ENCODE peak calls at places on chromosomes 7 and 10, in eight cellular contexts. Z is choroid plexus epithelial cell, V is fibroblast of mammary gland, N is cardiac muscle cell, E is transverse colon, R is HL-60, T is GM12864, X is brain microvascular endothelial cell. D is an unnamed sample.

GRCh38 chr10:117783698-117784395 is 241.3 kb downstream of the EMX2 start:
- DNase-seq in X (no peak), N (no peak), Z (no peak), V (no peak), E (no peak), R (no peak), T (no peak), D (no peak)

GRCh38 chr10:16891375-16892313 is 74.4 kb upstream of the RSU1 start:
- DNase-seq in Z (peak; percentile 67), T (no peak), X (peak; percentile 59), V (peak; percentile 96), E (peak; percentile 47), N (peak; percentile 74), R (peak; percentile 35), D (peak; percentile 25)

GRCh38 chr7:64879097-64879730 is 23.9 kb upstream of the ZNF273 start:
- DNase-seq in T (no peak), R (peak; percentile 31), E (no peak), X (no peak), Z (no peak), V (no peak), N (no peak), D (no peak)

GRCh38 chr7:89495704-89496103 is 658.6 kb upstream of the STEAP1 start:
- DNase-seq in T (no peak), N (no peak), Z (no peak), V (no peak), E (no peak), X (no peak), R (no peak), D (no peak)

GRCh38 chr10:125023862-125024495 is 82.1 kb downstream of the ZRANB1 start:
- DNase-seq in V (no peak), T (no peak), X (no peak), Z (no peak), R (no peak), E (peak; percentile 62), N (no peak), D (peak; percentile 75)

GRCh38 chr10:91126471-91126870 is 94.0 kb upstream of the PCGF5 start:
- DNase-seq in Z (no peak), E (no peak), N (no peak), R (no peak), X (no peak), V (no peak), T (no peak), D (no peak)

GRCh38 chr10:28432210-28432676 is 100.7 kb upstream of the WAC start:
- DNase-seq in R (peak; percentile 76), T (no peak), E (peak; percentile 59), X (peak; percentile 52), V (peak; percentile 75), Z (peak; percentile 82), N (peak; percentile 86), D (peak; percentile 59)

GRCh38 chr10:127694580-127695193 is 42.3 kb upstream of the FOXI2 start:
- DNase-seq in Z (peak; percentile 6), E (peak; percentile 30), T (peak; percentile 13), R (peak; percentile 52), V (peak; percentile 9), N (peak; percentile 6), X (no peak), D (peak; percentile 18)

GRCh38 chr10:51300617-51301350 is 226.5 kb downstream of the PRKG1 start:
- DNase-seq in V (no peak), X (no peak), T (no peak), R (no peak), E (no peak), N (peak; percentile 45), Z (no peak), D (no peak)

GRCh38 chr7:41955475-41956243 is 252.8 kb upstream of the INHBA start:
- DNase-seq in T (no peak), V (peak; percentile 100), N (peak; percentile 100), E (peak; percentile 83), Z (peak; percentile 99), X (peak; percentile 97), R (peak; percentile 82), D (peak; percentile 98)

GRCh38 chr7:115117748-115118147 is 195.9 kb downstream of the MDFIC start:
- DNase-seq in X (no peak), E (no peak), N (no peak), T (no peak), V (no peak), Z (no peak), R (no peak), D (no peak)

GRCh38 chr7:93011351-93012294 is 106.2 kb downstream of the SAMD9 start:
- DNase-seq in T (no peak), E (no peak), X (peak; percentile 94), R (no peak), Z (peak; percentile 97), V (peak; percentile 99), N (peak; percentile 91), D (no peak)

GRCh38 chr10:45379891-45380540 is 6.0 kb downstream of the ALOX5 start:
- DNase-seq in N (no peak), E (peak; percentile 59), X (no peak), V (no peak), T (no peak), R (peak; percentile 89), Z (no peak), D (no peak)

GRCh38 chr7:65907501-65908198 is 34.8 kb downstream of the VKORC1L1 start:
- DNase-seq in X (no peak), E (no peak), R (no peak), T (no peak), V (no peak), Z (peak; percentile 28), N (no peak), D (peak; percentile 15)

GRCh38 chr7:20172736-20173334 is 44.3 kb downstream of the MACC1 start:
- DNase-seq in Z (peak; percentile 78), X (peak; percentile 59), V (peak; percentile 66), T (no peak), N (peak; percentile 77), E (peak; percentile 62), R (peak; percentile 34), D (peak; percentile 32)

GRCh38 chr10:69453759-69454158 is 2.5 kb downstream of the TSPAN15 start:
- DNase-seq in T (no peak), N (no peak), R (no peak), E (no peak), V (no peak), Z (no peak), X (no peak), D (peak; percentile 84)

GRCh38 chr10:70634011-70634410 is 31.5 kb upstream of the PRF1 start:
- DNase-seq in V (peak; percentile 17), X (no peak), R (no peak), E (no peak), T (no peak), N (no peak), Z (no peak), D (no peak)

GRCh38 chr10:102646610-102647432 is 2.5 kb downstream of the TRIM8 start:
- DNase-seq in X (no peak), R (peak; percentile 87), Z (peak; percentile 62), E (peak; percentile 46), V (peak; percentile 44), N (peak; percentile 58), T (no peak), D (no peak)

GRCh38 chr10:111936143-111936542 is 247.4 kb downstream of the GPAM start:
- DNase-seq in T (no peak), E (no peak), R (no peak), N (no peak), Z (no peak), X (no peak), V (no peak), D (no peak)

GRCh38 chr10:23694921-23695824 is 256.3 kb downstream of the OTUD1 start:
- DNase-seq in X (no peak), T (no peak), E (no peak), R (no peak), V (no peak), Z (no peak), N (no peak), D (no peak)
- H3K4me3 ChIP-seq in X (no peak overlapping the region), T (no peak overlapping the region), E (no peak overlapping the region), R (peak overlapping the region; percentile 6), V (no peak overlapping the region), Z (no peak overlapping the region), N (peak overlapping the region; percentile 26), D (no peak overlapping the region)

DNA sequence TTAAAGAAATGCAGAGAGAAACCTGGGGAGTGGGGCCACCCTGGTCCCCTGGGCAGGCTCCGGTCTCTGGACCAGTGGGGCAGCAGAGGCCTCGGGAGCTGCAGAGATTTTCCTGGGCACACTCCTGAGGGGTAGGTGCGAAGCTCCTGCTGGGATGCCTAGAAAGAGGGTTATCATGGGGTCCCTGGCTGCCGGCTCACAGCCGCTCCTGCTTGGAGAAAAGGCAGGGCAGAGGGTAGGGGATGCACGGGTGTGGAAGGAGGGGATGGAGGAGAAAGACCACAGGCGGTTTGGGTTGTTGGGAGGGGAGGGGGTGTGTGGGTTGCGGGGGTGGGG is 166.6 kb downstream of the UBE2H start:
- DNase-seq in E (no peak), V (no peak), N (no peak), R (no peak), X (no peak), Z (no peak), T (no peak), D (no peak)
- H3K4me3 ChIP-seq in E (no peak overlapping the region), V (no peak overlapping the region), N (no peak overlapping the region), R (no peak overlapping the region), X (no peak overlapping the region), Z (no peak overlapping the region), T (no peak overlapping the region), D (no peak overlapping the region)

GRCh38 chr10:7808686-7809267 is 9.5 kb upstream of the TAF3 start:
- DNase-seq in X (no peak), T (no peak), V (no peak), Z (no peak), N (no peak), E (no peak), R (no peak), D (no peak)

DNA sequence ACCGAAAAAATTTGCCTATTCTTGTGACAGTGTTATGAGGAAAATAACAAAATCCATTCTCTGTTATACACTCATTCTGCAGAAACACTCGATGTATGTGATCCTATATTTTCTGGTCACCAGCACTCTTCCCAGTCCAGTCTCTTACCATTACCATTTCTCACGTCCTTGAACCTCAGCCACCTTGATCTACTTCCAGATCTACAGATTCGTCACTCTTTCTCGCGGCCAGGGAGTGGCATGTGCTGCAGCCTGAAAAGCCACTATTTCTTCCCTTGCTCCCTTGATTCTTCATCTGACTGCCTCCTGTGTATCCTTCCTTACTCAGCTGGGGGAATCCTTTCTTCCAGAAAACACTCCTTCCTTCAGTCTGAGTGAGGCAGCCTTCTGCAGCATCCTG is 14.1 kb upstream of the TAF3 start:
- DNase-seq in Z (no peak), N (no peak), T (no peak), X (no peak), V (no peak), R (no peak), E (no peak), D (no peak)
- H3K4me3 ChIP-seq in Z (no peak overlapping the region), N (no peak overlapping the region), T (no peak overlapping the region), X (no peak overlapping the region), V (no peak overlapping the region), R (no peak overlapping the region), E (no peak overlapping the region), D (no peak overlapping the region)

DNA sequence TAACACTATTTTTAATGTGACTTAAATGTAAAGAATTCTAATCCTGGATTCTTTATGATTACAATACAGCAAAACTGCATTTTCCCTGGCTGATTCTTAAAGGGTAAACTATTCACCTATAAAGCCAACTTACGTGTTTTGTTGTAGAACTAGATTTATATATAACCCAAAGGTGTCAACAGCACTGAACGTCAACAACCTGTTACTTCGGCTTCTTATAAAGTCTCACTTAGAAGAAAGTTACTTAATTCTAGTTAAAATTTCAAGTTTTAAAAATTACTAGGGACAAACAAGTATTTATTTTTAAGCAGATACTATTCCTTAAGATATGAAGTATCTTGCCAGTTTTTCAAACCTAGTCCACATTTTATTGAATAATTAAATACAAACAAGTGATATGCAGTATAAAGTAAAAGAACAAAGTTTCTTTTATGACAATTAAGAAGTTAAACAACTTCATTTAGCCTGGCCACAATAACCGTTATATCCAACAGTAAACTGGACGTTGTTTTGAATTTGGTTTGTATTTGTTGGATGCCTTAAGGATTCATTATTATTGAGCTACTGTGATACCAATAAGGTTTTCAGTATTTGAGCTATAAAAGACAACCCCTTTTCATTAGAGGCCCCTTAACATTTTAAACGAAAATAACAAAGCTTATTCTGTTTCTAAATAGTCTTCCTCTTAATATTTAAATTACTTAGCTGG is 83.2 kb downstream of the SNX10 start:
- DNase-seq in E (no peak), T (no peak), R (no peak), N (no peak), Z (no peak), X (no peak), V (no peak), D (no peak)
- H3K4me3 ChIP-seq in E (no peak overlapping the region), T (no peak overlapping the region), R (no peak overlapping the region), N (no peak overlapping the region), Z (no peak overlapping the region), X (no peak overlapping the region), V (no peak overlapping the region), D (no peak overlapping the region)